ENCODE peak calls at places on chromosome 3, in nine cellular contexts. One of them, this sample, is unnamed.

GRCh38 chr3:194306109-194306686 is 44.9 kb downstream of the CPN2 start:
- DNase-seq in kidney epithelial cell: no peak
- DNase-seq in mammary epithelial cell: no peak
- DNase-seq in cardiac muscle cell: no peak
- DNase-seq in natural killer cell: peak
- DNase-seq in activated CD4-positive, alpha-beta T cell treated with anti-CD3 and anti-CD28 coated beads, Interleukin-2, amount 10 ng/mL, durations not matched to agents 24 days and 14 days: peak
- DNase-seq in iris pigment epithelial cell: no peak
- DNase-seq in germinal center: peak
- DNase-seq in AG08395: no peak
- DNase-seq in this sample: no peak

GRCh38 chr3:144053121-144053520 is 81.5 kb downstream of the DIPK2A start:
- DNase-seq in kidney epithelial cell: no peak
- DNase-seq in mammary epithelial cell: peak
- DNase-seq in cardiac muscle cell: no peak
- DNase-seq in natural killer cell: no peak
- DNase-seq in activated CD4-positive, alpha-beta T cell treated with anti-CD3 and anti-CD28 coated beads, Interleukin-2, amount 10 ng/mL, durations not matched to agents 24 days and 14 days: no peak
- DNase-seq in iris pigment epithelial cell: peak
- DNase-seq in germinal center: no peak
- DNase-seq in AG08395: peak
- DNase-seq in this sample: peak

GRCh38 chr3:113571360-113571759 is 39.0 kb downstream of the SIDT1 start:
- DNase-seq in kidney epithelial cell: no peak
- DNase-seq in mammary epithelial cell: no peak
- DNase-seq in cardiac muscle cell: no peak
- DNase-seq in natural killer cell: no peak
- DNase-seq in activated CD4-positive, alpha-beta T cell treated with anti-CD3 and anti-CD28 coated beads, Interleukin-2, amount 10 ng/mL, durations not matched to agents 24 days and 14 days: no peak
- DNase-seq in iris pigment epithelial cell: no peak
- DNase-seq in germinal center: no peak
- DNase-seq in AG08395: no peak
- DNase-seq in this sample: no peak

GRCh38 chr3:143973352-143974021 is 1.9 kb downstream of the DIPK2A start:
- DNase-seq in kidney epithelial cell: no peak
- DNase-seq in mammary epithelial cell: peak
- DNase-seq in cardiac muscle cell: peak
- DNase-seq in natural killer cell: no peak
- DNase-seq in activated CD4-positive, alpha-beta T cell treated with anti-CD3 and anti-CD28 coated beads, Interleukin-2, amount 10 ng/mL, durations not matched to agents 24 days and 14 days: peak
- DNase-seq in iris pigment epithelial cell: peak
- DNase-seq in germinal center: peak
- DNase-seq in AG08395: no peak
- DNase-seq in this sample: no peak

GRCh38 chr3:124492824-124493223 is 237.4 kb upstream of the UMPS start:
- DNase-seq in kidney epithelial cell: peak
- DNase-seq in mammary epithelial cell: peak
- DNase-seq in cardiac muscle cell: peak
- DNase-seq in natural killer cell: no peak
- DNase-seq in activated CD4-positive, alpha-beta T cell treated with anti-CD3 and anti-CD28 coated beads, Interleukin-2, amount 10 ng/mL, durations not matched to agents 24 days and 14 days: peak
- DNase-seq in iris pigment epithelial cell: peak
- DNase-seq in germinal center: no peak
- DNase-seq in AG08395: peak
- DNase-seq in this sample: peak

GRCh38 chr3:71175722-71176365 is 407.7 kb downstream of the FOXP1 start:
- DNase-seq in kidney epithelial cell: no peak
- DNase-seq in mammary epithelial cell: no peak
- DNase-seq in cardiac muscle cell: no peak
- DNase-seq in natural killer cell: no peak
- DNase-seq in activated CD4-positive, alpha-beta T cell treated with anti-CD3 and anti-CD28 coated beads, Interleukin-2, amount 10 ng/mL, durations not matched to agents 24 days and 14 days: no peak
- DNase-seq in iris pigment epithelial cell: no peak
- DNase-seq in germinal center: no peak
- DNase-seq in AG08395: no peak
- DNase-seq in this sample: no peak

GRCh38 chr3:193863657-193864323 is 270.8 kb downstream of the OPA1 start:
- DNase-seq in kidney epithelial cell: no peak
- DNase-seq in mammary epithelial cell: no peak
- DNase-seq in cardiac muscle cell: peak
- DNase-seq in natural killer cell: no peak
- DNase-seq in activated CD4-positive, alpha-beta T cell treated with anti-CD3 and anti-CD28 coated beads, Interleukin-2, amount 10 ng/mL, durations not matched to agents 24 days and 14 days: no peak
- DNase-seq in iris pigment epithelial cell: no peak
- DNase-seq in germinal center: no peak
- DNase-seq in AG08395: peak
- DNase-seq in this sample: no peak

GRCh38 chr3:112631257-112631656 is 9.7 kb downstream of the CCDC80 start:
- DNase-seq in kidney epithelial cell: no peak
- DNase-seq in mammary epithelial cell: no peak
- DNase-seq in cardiac muscle cell: no peak
- DNase-seq in natural killer cell: no peak
- DNase-seq in activated CD4-positive, alpha-beta T cell treated with anti-CD3 and anti-CD28 coated beads, Interleukin-2, amount 10 ng/mL, durations not matched to agents 24 days and 14 days: no peak
- DNase-seq in iris pigment epithelial cell: no peak
- DNase-seq in germinal center: no peak
- DNase-seq in AG08395: no peak
- DNase-seq in this sample: no peak

GRCh38 chr3:64686446-64686908 is 1.3 kb downstream of the ADAMTS9 start:
- DNase-seq in kidney epithelial cell: no peak
- DNase-seq in mammary epithelial cell: peak
- DNase-seq in cardiac muscle cell: peak
- DNase-seq in natural killer cell: no peak
- DNase-seq in activated CD4-positive, alpha-beta T cell treated with anti-CD3 and anti-CD28 coated beads, Interleukin-2, amount 10 ng/mL, durations not matched to agents 24 days and 14 days: no peak
- DNase-seq in iris pigment epithelial cell: peak
- DNase-seq in germinal center: no peak
- DNase-seq in AG08395: peak
- DNase-seq in this sample: peak

GRCh38 chr3:55481918-55482495 is 5.1 kb downstream of the WNT5A start:
- DNase-seq in kidney epithelial cell: no peak
- DNase-seq in mammary epithelial cell: no peak
- DNase-seq in cardiac muscle cell: peak
- DNase-seq in natural killer cell: no peak
- DNase-seq in activated CD4-positive, alpha-beta T cell treated with anti-CD3 and anti-CD28 coated beads, Interleukin-2, amount 10 ng/mL, durations not matched to agents 24 days and 14 days: no peak
- DNase-seq in iris pigment epithelial cell: peak
- DNase-seq in germinal center: peak
- DNase-seq in AG08395: peak
- DNase-seq in this sample: no peak

GRCh38 chr3:76949462-76949861 is 90.4 kb upstream of the ROBO2 start:
- DNase-seq in kidney epithelial cell: no peak
- DNase-seq in mammary epithelial cell: no peak
- DNase-seq in cardiac muscle cell: no peak
- DNase-seq in natural killer cell: no peak
- DNase-seq in activated CD4-positive, alpha-beta T cell treated with anti-CD3 and anti-CD28 coated beads, Interleukin-2, amount 10 ng/mL, durations not matched to agents 24 days and 14 days: no peak
- DNase-seq in iris pigment epithelial cell: no peak
- DNase-seq in germinal center: no peak
- DNase-seq in AG08395: no peak
- DNase-seq in this sample: no peak

GRCh38 chr3:179100652-179101051 is 29.0 kb upstream of the ZMAT3 start:
- DNase-seq in kidney epithelial cell: no peak
- DNase-seq in mammary epithelial cell: peak
- DNase-seq in cardiac muscle cell: no peak
- DNase-seq in natural killer cell: no peak
- DNase-seq in activated CD4-positive, alpha-beta T cell treated with anti-CD3 and anti-CD28 coated beads, Interleukin-2, amount 10 ng/mL, durations not matched to agents 24 days and 14 days: no peak
- DNase-seq in iris pigment epithelial cell: peak
- DNase-seq in germinal center: no peak
- DNase-seq in AG08395: peak
- DNase-seq in this sample: no peak

GRCh38 chr3:123750659-123751420 is 133.3 kb downstream of the MYLK start:
- DNase-seq in kidney epithelial cell: peak
- DNase-seq in mammary epithelial cell: peak
- DNase-seq in cardiac muscle cell: peak
- DNase-seq in natural killer cell: no peak
- DNase-seq in activated CD4-positive, alpha-beta T cell treated with anti-CD3 and anti-CD28 coated beads, Interleukin-2, amount 10 ng/mL, durations not matched to agents 24 days and 14 days: no peak
- DNase-seq in iris pigment epithelial cell: peak
- DNase-seq in germinal center: no peak
- DNase-seq in AG08395: peak
- DNase-seq in this sample: no peak

GRCh38 chr3:177811111-177811510 is 613.8 kb upstream of the TBL1XR1 start:
- DNase-seq in kidney epithelial cell: no peak
- DNase-seq in mammary epithelial cell: no peak
- DNase-seq in cardiac muscle cell: no peak
- DNase-seq in natural killer cell: no peak
- DNase-seq in activated CD4-positive, alpha-beta T cell treated with anti-CD3 and anti-CD28 coated beads, Interleukin-2, amount 10 ng/mL, durations not matched to agents 24 days and 14 days: no peak
- DNase-seq in iris pigment epithelial cell: no peak
- DNase-seq in germinal center: peak
- DNase-seq in AG08395: no peak
- DNase-seq in this sample: no peak

GRCh38 chr3:150871192-150871591 is 34.0 kb downstream of the MINDY4B start:
- DNase-seq in kidney epithelial cell: peak
- DNase-seq in mammary epithelial cell: peak
- DNase-seq in cardiac muscle cell: no peak
- DNase-seq in natural killer cell: no peak
- DNase-seq in activated CD4-positive, alpha-beta T cell treated with anti-CD3 and anti-CD28 coated beads, Interleukin-2, amount 10 ng/mL, durations not matched to agents 24 days and 14 days: no peak
- DNase-seq in iris pigment epithelial cell: peak
- DNase-seq in germinal center: no peak
- DNase-seq in AG08395: no peak
- DNase-seq in this sample: peak

GRCh38 chr3:17111556-17111955 is 226.8 kb downstream of the PLCL2 start:
- DNase-seq in kidney epithelial cell: no peak
- DNase-seq in mammary epithelial cell: no peak
- DNase-seq in cardiac muscle cell: no peak
- DNase-seq in natural killer cell: no peak
- DNase-seq in activated CD4-positive, alpha-beta T cell treated with anti-CD3 and anti-CD28 coated beads, Interleukin-2, amount 10 ng/mL, durations not matched to agents 24 days and 14 days: no peak
- DNase-seq in iris pigment epithelial cell: peak
- DNase-seq in germinal center: no peak
- DNase-seq in AG08395: no peak
- DNase-seq in this sample: peak

GRCh38 chr3:150254199-150254786 is 153.8 kb upstream of the TSC22D2 start:
- DNase-seq in kidney epithelial cell: no peak
- DNase-seq in mammary epithelial cell: no peak
- DNase-seq in cardiac muscle cell: no peak
- DNase-seq in natural killer cell: no peak
- DNase-seq in activated CD4-positive, alpha-beta T cell treated with anti-CD3 and anti-CD28 coated beads, Interleukin-2, amount 10 ng/mL, durations not matched to agents 24 days and 14 days: no peak
- DNase-seq in iris pigment epithelial cell: no peak
- DNase-seq in germinal center: no peak
- DNase-seq in AG08395: no peak
- DNase-seq in this sample: no peak

GRCh38 chr3:49647741-49648140 is 26.4 kb upstream of the APEH start:
- DNase-seq in kidney epithelial cell: no peak
- DNase-seq in mammary epithelial cell: no peak
- DNase-seq in cardiac muscle cell: peak
- DNase-seq in natural killer cell: no peak
- DNase-seq in activated CD4-positive, alpha-beta T cell treated with anti-CD3 and anti-CD28 coated beads, Interleukin-2, amount 10 ng/mL, durations not matched to agents 24 days and 14 days: no peak
- DNase-seq in iris pigment epithelial cell: no peak
- DNase-seq in germinal center: no peak
- DNase-seq in AG08395: no peak
- DNase-seq in this sample: no peak

GRCh38 chr3:126932188-126932931 is 50.6 kb upstream of the PLXNA1 start:
- DNase-seq in kidney epithelial cell: no peak
- DNase-seq in mammary epithelial cell: no peak
- DNase-seq in cardiac muscle cell: no peak
- DNase-seq in natural killer cell: no peak
- DNase-seq in activated CD4-positive, alpha-beta T cell treated with anti-CD3 and anti-CD28 coated beads, Interleukin-2, amount 10 ng/mL, durations not matched to agents 24 days and 14 days: no peak
- DNase-seq in iris pigment epithelial cell: peak
- DNase-seq in germinal center: no peak
- DNase-seq in AG08395: no peak
- DNase-seq in this sample: no peak